ENCODE peak calls at places on chromosomes 4 and X, in five cellular contexts. One of them, this sample, is unnamed.

GRCh38 chr4:155570661-155571060 is 96.0 kb upstream of the GUCY1A1 start:
- DNase-seq in left lung: no peak
- DNase-seq in iris pigment epithelial cell: no peak
- DNase-seq in Peyer's patch: no peak
- DNase-seq in T-helper 1 cell: no peak
- DNase-seq in this sample: no peak

GRCh38 chrX:19799319-19800182 is 87.8 kb downstream of the SH3KBP1 start:
- DNase-seq in T-helper 1 cell: no peak
- DNase-seq in left lung: no peak
- DNase-seq in iris pigment epithelial cell: peak
- DNase-seq in Peyer's patch: peak
- DNase-seq in this sample: no peak

GRCh38 chr4:186078977-186079697 is 10.2 kb downstream of the TLR3 start:
- DNase-seq in Peyer's patch: no peak
- DNase-seq in left lung: no peak
- DNase-seq in iris pigment epithelial cell: no peak
- DNase-seq in T-helper 1 cell: no peak
- DNase-seq in this sample: no peak

GRCh38 chr4:137794779-137795178 is 262.5 kb upstream of the PCDH18 start:
- DNase-seq in Peyer's patch: no peak
- DNase-seq in left lung: no peak
- DNase-seq in T-helper 1 cell: no peak
- DNase-seq in iris pigment epithelial cell: no peak
- DNase-seq in this sample: peak

GRCh38 chrX:6371353-6371752 is 142.7 kb upstream of the NLGN4X start:
- DNase-seq in Peyer's patch: no peak
- DNase-seq in T-helper 1 cell: no peak
- DNase-seq in left lung: no peak
- DNase-seq in iris pigment epithelial cell: no peak
- DNase-seq in this sample: no peak

GRCh38 chr4:139282375-139283075 is 2.5 kb upstream of the MGARP start:
- DNase-seq in iris pigment epithelial cell: peak
- DNase-seq in left lung: no peak
- DNase-seq in T-helper 1 cell: no peak
- DNase-seq in Peyer's patch: no peak
- DNase-seq in this sample: no peak

GRCh38 chr4:4791299-4791798 is 68.1 kb upstream of the MSX1 start:
- DNase-seq in left lung: no peak
- DNase-seq in iris pigment epithelial cell: peak
- DNase-seq in T-helper 1 cell: no peak
- DNase-seq in Peyer's patch: no peak
- DNase-seq in this sample: no peak

GRCh38 chr4:183348706-183349659 is 26.8 kb upstream of the CLDN24 start:
- DNase-seq in Peyer's patch: peak
- DNase-seq in T-helper 1 cell: no peak
- DNase-seq in left lung: no peak
- DNase-seq in iris pigment epithelial cell: peak
- DNase-seq in this sample: no peak

GRCh38 chr4:150256841-150257273 is 178.6 kb downstream of the DCLK2 start:
- DNase-seq in T-helper 1 cell: no peak
- DNase-seq in iris pigment epithelial cell: no peak
- DNase-seq in Peyer's patch: peak
- DNase-seq in left lung: no peak
- DNase-seq in this sample: no peak

GRCh38 chr4:183738081-183738673 is 79.1 kb downstream of the TRAPPC11 start:
- DNase-seq in Peyer's patch: no peak
- DNase-seq in iris pigment epithelial cell: no peak
- DNase-seq in left lung: no peak
- DNase-seq in T-helper 1 cell: no peak
- DNase-seq in this sample: no peak

GRCh38 chrX:115339441-115340025 is 50.0 kb downstream of the LUZP4 start:
- DNase-seq in iris pigment epithelial cell: peak
- DNase-seq in left lung: no peak
- DNase-seq in T-helper 1 cell: no peak
- DNase-seq in Peyer's patch: no peak
- DNase-seq in this sample: no peak

GRCh38 chrX:56268888-56269287 is 36.7 kb downstream of the KLF8 start:
- DNase-seq in iris pigment epithelial cell: no peak
- DNase-seq in Peyer's patch: no peak
- DNase-seq in T-helper 1 cell: no peak
- DNase-seq in left lung: no peak
- DNase-seq in this sample: no peak